ENCODE peak calls at places on chromosomes 11 and 22, in six cellular contexts. F is AG10803, I is upper lobe of right lung, U is testis, O is fibroblast of villous mesenchyme, Y is body of pancreas. M is an unnamed sample.

GRCh38 chr11:9755561-9755960 is 91.7 kb downstream of the SWAP70 start:
- DNase-seq in I (no peak), Y (no peak), U (no peak), F (peak; percentile 91), O (peak; percentile 88), M (no peak)

GRCh38 chr11:69144719-69145365 is 10.9 kb upstream of the SMIM38 start:
- DNase-seq in O (peak; percentile 35), U (no peak), Y (no peak), I (no peak), F (peak; percentile 89), M (no peak)

GRCh38 chr11:68146010-68146540 is 24.9 kb upstream of the CHKA start:
- DNase-seq in U (peak; percentile 90), Y (peak; percentile 99), F (no peak), O (no peak), I (peak; percentile 97), M (peak; percentile 97)

GRCh38 chr11:125365196-125365931 is 130.7 kb downstream of the FEZ1 start:
- DNase-seq in I (no peak), F (no peak), O (no peak), U (no peak), Y (no peak), M (no peak)

GRCh38 chr11:57543601-57544000 is 6.2 kb downstream of the SMTNL1 start:
- DNase-seq in U (no peak), I (no peak), F (no peak), Y (no peak), O (no peak), M (no peak)

GRCh38 chr11:68855205-68855978 is 13.7 kb upstream of the CPT1A start:
- DNase-seq in U (peak; percentile 44), F (peak; percentile 55), O (peak; percentile 55), I (peak; percentile 70), Y (peak; percentile 54), M (peak; percentile 61)

GRCh38 chr11:1281326-1281973 is 28.0 kb downstream of the TOLLIP start:
- DNase-seq in I (no peak), U (no peak), Y (no peak), O (no peak), F (peak; percentile 43), M (no peak)

GRCh38 chr22:28986366-28986765 is 75.3 kb downstream of the C22orf31 start:
- DNase-seq in U (no peak), Y (no peak), I (no peak), O (peak; percentile 97), F (peak; percentile 33), M (no peak)

GRCh38 chr11:126969865-126970479 is 30.6 kb downstream of the KIRREL3 start:
- DNase-seq in O (peak; percentile 14), Y (no peak), U (no peak), F (peak; percentile 80), I (no peak), M (peak; percentile 11)

GRCh38 chr11:132626446-132626845 is 905.9 kb downstream of the OPCML start:
- DNase-seq in O (no peak), U (no peak), Y (no peak), F (no peak), I (no peak), M (no peak)

GRCh38 chr11:3130269-3131071 is 34.6 kb downstream of the OSBPL5 start:
- DNase-seq in U (no peak), Y (peak; percentile 62), O (no peak), I (peak; percentile 57), F (no peak), M (peak; percentile 13)

GRCh38 chr11:35918716-35919115 is 25.1 kb upstream of the LDLRAD3 start:
- DNase-seq in Y (no peak), U (no peak), O (no peak), F (no peak), I (no peak), M (no peak)

GRCh38 chr11:106956887-106957505 is 61.3 kb downstream of the GUCY1A2 start:
- DNase-seq in Y (no peak), I (no peak), O (peak; percentile 17), F (no peak), U (peak; percentile 17), M (no peak)

GRCh38 chr11:134196756-134197155 is 27.0 kb downstream of the NCAPD3 start:
- DNase-seq in O (no peak), U (no peak), F (no peak), I (no peak), Y (no peak), M (no peak)

GRCh38 chr11:47410404-47411264 is 2.2 kb downstream of the SLC39A13 start:
- DNase-seq in U (no peak), F (no peak), Y (no peak), O (no peak), I (no peak), M (no peak)

GRCh38 chr11:47407746-47408590 is at the start of gene SLC39A13:
- DNase-seq in U (peak; percentile 94), I (peak; percentile 97), Y (peak; percentile 95), O (peak; percentile 97), F (peak; percentile 96), M (peak; percentile 96)

GRCh38 chr11:47408598-47409439 is 429 bp downstream of the SLC39A13 start:
- DNase-seq in F (peak; percentile 87), Y (no peak), U (peak; percentile 33), I (peak; percentile 71), O (peak; percentile 89), M (peak; percentile 81)

GRCh38 chr11:47409440-47410403 is 1.3 kb downstream of the SLC39A13 start:
- DNase-seq in O (peak; percentile 51), Y (no peak), F (peak; percentile 22), U (no peak), I (no peak), M (no peak)

GRCh38 chr11:47406896-47407745 is 1.3 kb upstream of the SLC39A13 start:
- DNase-seq in F (peak; percentile 49), O (peak; percentile 35), I (no peak), Y (no peak), U (peak; percentile 28), M (no peak)
- TF ChIP-seq CTCF in F (peak; percentile 45), O (peak; percentile 15), I (no peak), Y (no peak), U (no peak), M (no peak)

GRCh38 chr11:96237759-96238158 is 105.2 kb downstream of the MAML2 start:
- DNase-seq in U (no peak), I (no peak), F (peak; percentile 45), O (no peak), Y (no peak), M (no peak)

GRCh38 chr11:96242971-96243647 is 99.9 kb downstream of the MAML2 start:
- DNase-seq in Y (peak; percentile 91), O (peak; percentile 99), I (peak; percentile 96), F (peak; percentile 98), U (peak; percentile 97), M (peak; percentile 96)

GRCh38 chr11:96238563-96239166 is 104.3 kb downstream of the MAML2 start:
- DNase-seq in U (no peak), O (peak; percentile 71), F (peak; percentile 63), I (no peak), Y (no peak), M (no peak)

GRCh38 chr11:96242191-96242845 is 100.7 kb downstream of the MAML2 start:
- DNase-seq in O (peak; percentile 84), Y (no peak), I (no peak), F (peak; percentile 56), U (no peak), M (no peak)

DNA sequence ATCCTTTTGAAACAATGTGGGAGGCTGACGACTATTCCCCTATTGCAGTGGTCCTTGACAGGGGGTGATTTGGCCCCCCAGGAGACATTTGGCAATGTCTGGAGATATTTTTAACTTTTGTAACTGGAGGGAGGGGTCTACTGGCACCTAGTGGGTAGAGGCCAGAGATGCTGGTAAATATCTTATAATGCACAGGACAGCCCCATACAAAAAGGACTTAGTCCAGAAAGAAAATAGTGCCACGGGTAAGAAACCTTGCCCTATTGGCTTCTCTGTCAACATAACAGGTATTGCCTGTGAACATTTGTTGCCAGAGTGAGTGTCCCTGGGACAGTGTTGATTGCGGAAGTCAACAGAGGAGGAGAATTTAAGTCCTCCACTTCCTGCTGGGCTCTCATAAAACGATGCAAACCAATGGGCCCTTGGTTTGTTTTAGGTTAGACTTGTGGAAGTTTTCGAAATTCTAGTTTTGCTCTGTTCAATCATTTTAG is 101.6 kb downstream of the MAML2 start:
- DNase-seq in O (no peak), I (no peak), U (no peak), F (no peak), Y (no peak), M (no peak)
- TF ChIP-seq CTCF in O (peak; percentile 17), I (peak; percentile 18), U (no peak), F (no peak), Y (no peak), M (no peak)

GRCh38 chr22:23070418-23071162 is at the start of gene GNAZ:
- DNase-seq in F (no peak), I (peak; percentile 64), O (no peak), Y (peak; percentile 26), U (no peak), M (peak; percentile 24)

GRCh38 chr22:23073506-23074229 is 3.3 kb downstream of the GNAZ start:
- DNase-seq in O (no peak), I (peak; percentile 39), U (no peak), Y (no peak), F (no peak), M (no peak)

GRCh38 chr22:23071163-23072034 is 1.1 kb downstream of the GNAZ start:
- DNase-seq in I (peak; percentile 58), O (no peak), F (no peak), Y (no peak), U (no peak), M (peak; percentile 12)

GRCh38 chr22:23072911-23073491 is 2.7 kb downstream of the GNAZ start:
- DNase-seq in O (no peak), U (no peak), I (peak; percentile 37), Y (no peak), F (no peak), M (no peak)

DNA sequence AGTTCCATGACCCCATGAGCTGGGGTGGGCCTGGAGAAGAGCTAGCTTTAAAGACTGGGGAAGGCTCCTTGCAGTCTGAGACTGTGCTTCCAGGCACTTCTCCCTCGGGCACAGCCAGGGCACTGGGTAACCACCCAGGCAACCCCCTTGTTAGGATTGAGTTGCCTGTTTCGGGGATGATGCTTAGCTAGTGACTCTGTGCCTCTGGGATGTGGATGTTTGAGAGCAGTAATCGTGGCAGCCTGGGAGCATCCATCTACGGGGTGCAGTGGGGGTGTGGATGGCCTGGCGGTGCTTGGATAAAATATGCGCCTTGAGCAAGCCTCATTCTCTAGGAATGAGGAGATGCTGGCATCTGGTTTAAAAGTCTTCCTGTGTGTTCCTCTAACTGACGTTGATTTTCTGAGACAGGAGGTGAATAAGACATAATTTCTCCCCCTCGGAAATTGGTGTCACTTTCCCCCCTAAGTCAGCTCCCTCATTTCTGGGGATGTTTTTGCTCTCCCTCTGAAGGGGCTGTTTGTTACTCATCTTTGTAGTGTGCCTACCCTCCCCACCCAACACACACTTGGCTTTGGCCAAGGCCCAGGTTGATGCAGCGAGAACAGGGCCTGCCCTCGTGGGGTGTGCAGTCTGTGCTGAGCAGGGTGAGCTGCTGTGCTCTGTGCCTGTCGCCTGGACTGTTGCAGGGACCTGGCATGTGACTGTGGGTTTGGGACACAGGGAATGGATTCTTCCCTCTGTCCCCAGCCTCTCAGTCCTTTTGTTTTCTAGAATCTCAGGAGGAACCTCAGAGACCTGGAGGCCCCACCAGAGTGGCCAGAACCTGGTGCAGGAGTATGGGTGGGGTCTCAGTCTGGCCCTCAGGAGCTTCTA is 2.0 kb downstream of the GNAZ start:
- DNase-seq in F (peak; percentile 62), O (no peak), I (peak; percentile 36), Y (no peak), U (no peak), M (no peak)
- TF ChIP-seq CTCF in F (no peak), O (no peak), I (no peak), Y (no peak), U (no peak), M (no peak)

DNA sequence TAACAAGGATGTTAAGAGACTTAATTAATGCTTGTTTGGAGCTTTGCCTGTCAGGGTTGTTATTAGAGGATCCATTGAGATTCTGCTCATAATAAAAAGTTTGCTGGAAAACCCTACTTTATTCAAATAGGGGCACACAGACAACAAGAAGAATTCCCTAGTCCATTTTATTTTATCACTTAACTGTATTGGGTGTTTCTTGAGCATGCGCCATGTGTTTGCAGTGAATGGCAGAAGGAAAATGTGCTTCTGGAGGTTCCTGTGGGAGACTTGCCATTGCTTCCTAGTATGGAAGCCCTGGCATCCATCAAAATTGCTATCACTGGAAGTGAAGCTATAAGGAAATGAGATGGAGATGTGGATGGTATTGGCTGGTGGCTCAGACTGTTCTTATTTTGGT is 106.6 kb upstream of the GALNT18 start:
- DNase-seq in U (no peak), I (no peak), Y (no peak), O (no peak), F (no peak), M (no peak)
- TF ChIP-seq CTCF in U (no peak), I (no peak), Y (no peak), O (no peak), F (no peak), M (no peak)

M was measured in adrenal gland.